ENCODE peak calls at places on chromosomes 1 and 21, in five cellular contexts. B is HAP-1, J is psoas muscle, E is lower lobe of right lung, K is aorta. A is an unnamed sample. For H3K9me3, the result is how much of the 10 kb centered on the place peaks cover.

GRCh38 chr1:170168263-170168662 is 22.5 kb downstream of the NTMT2 start:
- DNase-seq in B (no peak), J (no peak), E (no peak), K (no peak), A (no peak)

GRCh38 chr1:33365560-33365997 is 44.7 kb upstream of the A3GALT2 start:
- DNase-seq in B (no peak), J (peak), E (no peak), K (no peak), A (no peak)

GRCh38 chr1:167517535-167518330 is 596 bp downstream of the CD247 start:
- DNase-seq in B (no peak), J (no peak), E (peak), K (no peak), A (peak)

GRCh38 chr1:31412732-31413404 is at the start of gene SERINC2:
- DNase-seq in B (no peak), J (no peak), E (peak), K (no peak), A (peak)

GRCh38 chr1:103250441-103250861 is 142.1 kb upstream of the COL11A1 start:
- DNase-seq in B (no peak), J (no peak), E (no peak), K (no peak), A (no peak)

GRCh38 chr1:245881767-245882391 is 625.2 kb downstream of the SMYD3 start:
- DNase-seq in B (no peak), J (no peak), E (no peak), K (no peak), A (no peak)

GRCh38 chr1:10520497-10520896 is 45.7 kb downstream of the PEX14 start:
- DNase-seq in B (no peak), J (no peak), E (no peak), K (no peak), A (no peak)

GRCh38 chr1:167825419-167826079 is 88.4 kb downstream of the ADCY10 start:
- DNase-seq in B (no peak), J (no peak), E (no peak), K (no peak), A (no peak)

GRCh38 chr1:236209185-236209584 is 66.8 kb downstream of the GPR137B start:
- DNase-seq in B (no peak), J (no peak), E (no peak), K (no peak), A (no peak)

GRCh38 chr1:42762269-42762668 is 4.6 kb downstream of the P3H1 start:
- DNase-seq in B (no peak), J (no peak), E (no peak), K (no peak), A (no peak)

GRCh38 chr1:25757151-25757845 is 42.7 kb upstream of the SELENON start:
- DNase-seq in B (no peak), J (no peak), E (no peak), K (no peak), A (no peak)

GRCh38 chr21:43311303-43311817 is 115.6 kb downstream of the SIK1 start:
- DNase-seq in B (no peak), J (no peak), E (peak), K (no peak), A (no peak)

GRCh38 chr1:41359211-41360073 is 1.8 kb upstream of the FOXO6 start:
- DNase-seq in B (no peak), J (peak), E (no peak), K (peak), A (no peak)

GRCh38 chr1:66532798-66533783 is 862 bp upstream of the SGIP1 start:
- DNase-seq in B (no peak), J (peak), E (peak), K (peak), A (no peak)

GRCh38 chr1:59699227-59699847 is 115.4 kb upstream of the HOOK1 start:
- DNase-seq in B (peak), J (no peak), E (no peak), K (no peak), A (no peak)

GRCh38 chr21:45423201-45423955 is 18.4 kb downstream of the COL18A1 start:
- DNase-seq in B (no peak), J (peak), E (peak), K (peak), A (no peak)

GRCh38 chr1:98056781-98057180 is 135.9 kb upstream of the DPYD start:
- DNase-seq in B (no peak), J (no peak), E (no peak), K (no peak), A (no peak)

GRCh38 chr1:79472067-79472656 is 465.6 kb upstream of the ADGRL4 start:
- DNase-seq in B (no peak), J (no peak), E (no peak), K (no peak), A (no peak)

GRCh38 chr1:79478728-79479373 is 472.3 kb upstream of the ADGRL4 start:
- DNase-seq in B (no peak), J (no peak), E (no peak), K (no peak), A (no peak)

GRCh38 chr1:79478160-79478559 is 471.6 kb upstream of the ADGRL4 start:
- DNase-seq in B (no peak), J (no peak), E (no peak), K (peak), A (no peak)
- H3K9me3 ChIP-seq in B (under half), J (under half), E (under half), K (under half), A (under half)

GRCh38 chr1:152520561-152521090 is 6.3 kb downstream of the CRCT1 start:
- DNase-seq in B (no peak), J (no peak), E (no peak), K (no peak), A (no peak)

GRCh38 chr1:152519876-152520275 is 5.6 kb downstream of the CRCT1 start:
- DNase-seq in B (no peak), J (no peak), E (no peak), K (no peak), A (no peak)

GRCh38 chr1:152525080-152525641 is 10.9 kb downstream of the CRCT1 start:
- DNase-seq in B (no peak), J (no peak), E (no peak), K (no peak), A (no peak)
- H3K9me3 ChIP-seq in B (under half), J (under half), E (under half), K (under half), A (under half)

GRCh38 chr1:4306559-4307467 is 347.6 kb upstream of the AJAP1 start:
- DNase-seq in B (no peak), J (no peak), E (no peak), K (no peak), A (no peak)
- H3K9me3 ChIP-seq in B (under half), J (under half), E (under half), K (under half), A (under half)

GRCh38 chr21:20418353-20418752 is 579.9 kb upstream of the NCAM2 start:
- DNase-seq in B (no peak), J (no peak), E (no peak), K (no peak), A (no peak)

GRCh38 chr21:20424943-20425342 is 573.3 kb upstream of the NCAM2 start:
- DNase-seq in B (no peak), J (no peak), E (no peak), K (no peak), A (no peak)

GRCh38 chr21:20419780-20420179 is 578.4 kb upstream of the NCAM2 start:
- DNase-seq in B (no peak), J (no peak), E (no peak), K (no peak), A (no peak)
- H3K9me3 ChIP-seq in B (under half), J (under half), E (under half), K (under half), A (under half)

GRCh38 chr1:5455056-5455455 is 537.2 kb downstream of the NPHP4 start:
- DNase-seq in B (no peak), J (no peak), E (no peak), K (no peak), A (no peak)

GRCh38 chr1:5458248-5458647 is 534.0 kb downstream of the NPHP4 start:
- DNase-seq in B (no peak), J (no peak), E (no peak), K (no peak), A (no peak)

GRCh38 chr1:5451671-5452070 is 540.6 kb downstream of the NPHP4 start:
- DNase-seq in B (no peak), J (no peak), E (no peak), K (no peak), A (no peak)

GRCh38 chr1:5456090-5456789 is 536.0 kb downstream of the NPHP4 start:
- DNase-seq in B (no peak), J (no peak), E (no peak), K (no peak), A (no peak)

DNA sequence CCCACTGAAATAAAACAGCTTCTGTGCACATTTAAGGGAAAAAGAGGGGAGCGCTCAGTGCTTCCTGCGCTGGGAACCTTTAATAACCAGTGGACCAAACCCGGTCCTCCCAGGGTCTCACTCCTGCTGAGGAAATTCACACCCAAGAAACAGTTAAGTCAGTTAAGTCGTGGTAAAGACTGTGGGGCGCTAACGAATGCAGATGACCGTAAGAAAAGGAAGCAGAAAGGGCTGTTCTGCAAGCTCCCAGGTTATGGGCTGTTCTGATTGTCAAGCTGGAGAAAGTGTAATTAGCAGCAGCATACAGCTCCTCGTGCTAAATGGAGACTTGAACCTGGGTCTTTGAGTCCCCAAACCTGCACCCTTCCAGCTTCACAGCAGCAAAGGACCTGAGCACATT is 536.6 kb downstream of the NPHP4 start:
- DNase-seq in B (no peak), J (no peak), E (no peak), K (no peak), A (no peak)
- H3K9me3 ChIP-seq in B (under half), J (under half), E (under half), K (under half), A (under half)

GRCh38 chr1:152836881-152837280 is 5.8 kb upstream of the LCE6A start:
- DNase-seq in B (no peak), J (no peak), E (no peak), K (no peak), A (no peak)

GRCh38 chr1:152842556-152842955 is at the start of gene LCE6A:
- DNase-seq in B (no peak), J (no peak), E (no peak), K (no peak), A (no peak)
- H3K9me3 ChIP-seq in B (under half), J (under half), E (under half), K (under half), A (under half)

GRCh38 chr21:26534517-26534916 is 38.6 kb downstream of the CYYR1 start:
- DNase-seq in B (no peak), J (no peak), E (no peak), K (no peak), A (no peak)
- H3K9me3 ChIP-seq in B (under half), J (under half), E (under half), K (under half), A (under half)

A was measured in T-helper 17 cell.